ENCODE peak calls at places on chromosomes 5 and 9, in six cellular contexts. Q, Z, W, R, I and O are unnamed samples.

GRCh38 chr9:96612105-96612965 is 7.3 kb downstream of the CDC14B start:
- DNase-seq in I (peak), W (peak), Q (peak), Z (no peak), R (peak), O (peak)

GRCh38 chr9:95725045-95725444 is 150.4 kb upstream of the ERCC6L2 start:
- DNase-seq in I (no peak), Z (no peak), R (no peak), Q (no peak), W (no peak), O (no peak)

GRCh38 chr5:147685991-147686390 is 96.5 kb downstream of the JAKMIP2 start:
- DNase-seq in Q (no peak), Z (no peak), I (peak), W (no peak), R (no peak), O (no peak)

GRCh38 chr5:142313693-142314092 is 11.1 kb downstream of the SPRY4 start:
- DNase-seq in R (no peak), Z (no peak), Q (no peak), W (no peak), I (no peak), O (no peak)

GRCh38 chr5:41648976-41649375 is 138.6 kb upstream of the PLCXD3 start:
- DNase-seq in I (no peak), Z (no peak), Q (peak), R (no peak), W (peak), O (no peak)

GRCh38 chr9:101307041-101307440 is 77.8 kb downstream of the BAAT start:
- DNase-seq in Q (no peak), R (peak), I (no peak), W (no peak), Z (no peak), O (no peak)

GRCh38 chr9:87524061-87524460 is 26.4 kb downstream of the DAPK1 start:
- DNase-seq in R (no peak), I (no peak), Q (no peak), W (no peak), Z (no peak), O (no peak)

GRCh38 chr9:105242557-105242956 is 1.9 kb upstream of the SLC44A1 start:
- DNase-seq in R (no peak), Z (no peak), I (no peak), Q (no peak), W (no peak), O (no peak)

GRCh38 chr9:85521331-85522197 is 220.2 kb downstream of the AGTPBP1 start:
- DNase-seq in R (peak), Z (no peak), Q (no peak), I (peak), W (no peak), O (no peak)

GRCh38 chr5:170302729-170303501 is 5.3 kb upstream of the LCP2 start:
- DNase-seq in Q (no peak), R (no peak), I (no peak), Z (peak), W (no peak), O (peak)

GRCh38 chr9:28915256-28915930 is 1342.1 kb upstream of the C9orf72 start:
- DNase-seq in I (no peak), Z (no peak), Q (no peak), R (no peak), W (no peak), O (no peak)

GRCh38 chr5:71887680-71888079 is 168.6 kb downstream of the CARTPT start:
- DNase-seq in Z (no peak), W (peak), Q (peak), R (no peak), I (no peak), O (no peak)

GRCh38 chr5:165423697-165424299 is 1918.4 kb downstream of the MAT2B start:
- DNase-seq in W (no peak), R (no peak), Q (no peak), I (no peak), Z (no peak), O (no peak)

GRCh38 chr9:136789523-136789937 is 1.6 kb upstream of the TMEM141 start:
- DNase-seq in Z (no peak), R (no peak), W (no peak), I (no peak), Q (no peak), O (no peak)

GRCh38 chr5:28766565-28767158 is 1728.3 kb upstream of the CDH9 start:
- DNase-seq in R (no peak), Q (peak), I (no peak), W (peak), Z (no peak), O (no peak)

GRCh38 chr5:139383275-139383992 is at the start of gene SLC23A1:
- DNase-seq in Q (no peak), W (peak), R (no peak), I (no peak), Z (no peak), O (no peak)

GRCh38 chr5:72618699-72619098 is 111.5 kb upstream of the ZNF366 start:
- DNase-seq in Q (no peak), R (no peak), Z (no peak), I (no peak), W (peak), O (no peak)

GRCh38 chr5:176780071-176780850 is 30.1 kb upstream of the UNC5A start:
- DNase-seq in R (no peak), W (no peak), Q (no peak), Z (no peak), I (peak), O (no peak)

GRCh38 chr5:144318011-144318410 is 147.3 kb downstream of the KCTD16 start:
- DNase-seq in Z (no peak), Q (no peak), I (no peak), R (no peak), W (no peak), O (no peak)

GRCh38 chr5:154755361-154756202 is at the start of gene LARP1:
- DNase-seq in R (peak), Z (no peak), Q (peak), I (no peak), W (peak), O (no peak)

GRCh38 chr9:116910201-116910600 is 223.1 kb downstream of the TRIM32 start:
- DNase-seq in Q (no peak), I (no peak), Z (no peak), W (no peak), R (no peak), O (no peak)

GRCh38 chr9:130028493-130029222 is 14.3 kb downstream of the FNBP1 start:
- DNase-seq in W (no peak), R (no peak), Q (no peak), Z (no peak), I (no peak), O (no peak)

GRCh38 chr9:135611142-135611874 is 28.0 kb downstream of the GLT6D1 start:
- DNase-seq in R (peak), I (no peak), Z (no peak), W (no peak), Q (no peak), O (no peak)

GRCh38 chr9:130417602-130418001 is 27.2 kb upstream of the ASS1 start:
- DNase-seq in Z (no peak), I (no peak), R (no peak), W (no peak), Q (peak), O (no peak)

GRCh38 chr9:76373173-76373771 is 21.0 kb downstream of the RFK start:
- DNase-seq in W (peak), Z (peak), Q (no peak), R (no peak), I (no peak), O (peak)

GRCh38 chr9:124428751-124429529 is 13.7 kb upstream of the PSMB7 start:
- DNase-seq in I (no peak), W (no peak), Z (no peak), R (no peak), Q (no peak), O (no peak)

GRCh38 chr9:29556317-29556716 is 1983.0 kb upstream of the C9orf72 start:
- DNase-seq in Q (no peak), W (no peak), Z (no peak), R (no peak), I (no peak), O (no peak)

GRCh38 chr5:41115281-41115680 is 44.1 kb upstream of the MROH2B start:
- DNase-seq in R (no peak), W (peak), Q (no peak), I (no peak), Z (no peak), O (no peak)

GRCh38 chr9:83334320-83334719 is 203.9 kb downstream of the FRMD3 start:
- DNase-seq in Z (peak), W (peak), Q (peak), R (peak), I (peak), O (peak)

GRCh38 chr5:106493910-106494309 is 1176.8 kb downstream of the EFNA5 start:
- DNase-seq in R (no peak), Z (no peak), W (no peak), I (no peak), Q (no peak), O (no peak)

GRCh38 chr9:108389056-108389455 is 466.7 kb downstream of the ACTL7B start:
- DNase-seq in W (no peak), R (no peak), I (no peak), Q (no peak), Z (no peak), O (no peak)

GRCh38 chr9:95024097-95024671 is 293.3 kb downstream of the FANCC start:
- DNase-seq in Q (peak), Z (no peak), W (no peak), R (no peak), I (no peak), O (no peak)

GRCh38 chr5:156934450-156935211 is 28.4 kb downstream of the TIMD4 start:
- DNase-seq in R (no peak), W (no peak), Q (peak), Z (no peak), I (peak), O (no peak)

GRCh38 chr9:134630393-134630790 is 11.2 kb upstream of the COL5A1 start:
- DNase-seq in R (no peak), W (no peak), Q (no peak), I (no peak), Z (peak), O (peak)

GRCh38 chr9:95666785-95667155 is 150.0 kb upstream of the PTCH1 start:
- DNase-seq in Q (no peak), W (no peak), R (no peak), I (no peak), Z (no peak), O (no peak)

GRCh38 chr5:180323929-180324632 is 29.1 kb downstream of the GFPT2 start:
- DNase-seq in Q (no peak), W (peak), I (peak), R (no peak), Z (no peak), O (no peak)

GRCh38 chr5:151663617-151664322 is 22.9 kb downstream of the SPARC start:
- DNase-seq in Q (no peak), Z (no peak), W (no peak), I (no peak), R (no peak), O (no peak)
- H3K4me3 ChIP-seq in Q (no peak), Z (no peak), W (no peak), I (no peak), R (no peak), O (no peak)

DNA sequence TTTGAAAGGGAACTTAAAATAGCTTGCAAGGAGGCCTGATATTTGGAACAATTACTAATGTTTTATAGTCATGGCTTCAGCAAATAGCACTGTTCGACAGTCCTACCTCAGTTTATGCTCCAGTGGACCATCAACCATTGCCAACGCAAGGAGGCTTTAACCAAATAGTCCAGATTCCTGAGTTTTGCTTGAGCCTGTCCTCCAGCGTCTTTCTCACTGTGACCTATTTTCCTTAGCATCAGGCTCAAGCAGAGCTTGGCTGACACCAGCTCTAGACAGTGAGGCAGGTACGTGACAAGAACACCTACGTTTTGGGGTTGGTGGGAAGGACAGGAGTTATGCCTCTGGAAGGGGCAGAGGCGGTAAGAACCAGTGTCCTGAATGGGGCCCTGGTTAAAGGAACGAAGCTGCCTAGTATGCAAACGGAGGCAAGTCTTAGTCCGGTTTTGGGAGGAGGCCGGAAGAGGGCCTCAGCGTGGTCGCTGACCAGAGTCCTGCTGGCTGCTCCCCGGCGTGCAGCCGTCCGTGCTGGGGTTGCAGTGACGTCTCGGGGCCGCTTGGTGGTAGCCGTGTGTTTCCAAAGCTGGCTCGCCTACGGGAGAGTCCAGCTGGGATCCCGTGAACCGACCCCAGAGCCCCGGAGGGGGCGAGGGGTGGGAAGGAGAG is 998 bp upstream of the FGF18 start:
- DNase-seq in I (peak), R (peak), Q (peak), Z (peak), W (peak), O (peak)
- H3K4me3 ChIP-seq in I (peak), R (peak), Q (peak), Z (no peak), W (peak), O (peak)

GRCh38 chr5:95927927-95928723 is 33.5 kb downstream of the ELL2 start:
- DNase-seq in I (no peak), Z (no peak), R (no peak), W (peak), Q (no peak), O (no peak)
- H3K4me3 ChIP-seq in I (no peak), Z (no peak), R (no peak), W (no peak), Q (no peak), O (no peak)

GRCh38 chr9:65435464-65435863 is 150.5 kb upstream of the FOXD4L5 start:
- DNase-seq in W (no peak), Q (no peak), R (no peak), I (no peak), Z (no peak), O (no peak)
- H3K4me3 ChIP-seq in W (no peak), Q (no peak), R (no peak), I (no peak), Z (no peak), O (no peak)

GRCh38 chr5:93584531-93585053 is 1.6 kb downstream of the NR2F1 start:
- DNase-seq in R (no peak), Q (peak), I (no peak), Z (no peak), W (no peak), O (no peak)

GRCh38 chr5:93581738-93582414 is 857 bp upstream of the NR2F1-AS1 start:
- DNase-seq in R (no peak), W (peak), Q (peak), Z (peak), I (no peak), O (peak)

GRCh38 chr5:93583799-93584530 is 943 bp downstream of the NR2F1 start:
- DNase-seq in R (no peak), W (peak), Z (no peak), I (no peak), Q (peak), O (peak)

GRCh38 chr5:93582677-93583524 is at the start of gene NR2F1:
- DNase-seq in I (peak), Z (peak), W (peak), R (no peak), Q (peak), O (peak)

GRCh38 chr5:93583525-93583798 is 440 bp downstream of the NR2F1 start:
- DNase-seq in Z (no peak), W (peak), R (no peak), I (no peak), Q (no peak), O (no peak)
- H3K4me3 ChIP-seq in Z (peak), W (peak), R (peak), I (peak), Q (peak), O (peak)

DNA sequence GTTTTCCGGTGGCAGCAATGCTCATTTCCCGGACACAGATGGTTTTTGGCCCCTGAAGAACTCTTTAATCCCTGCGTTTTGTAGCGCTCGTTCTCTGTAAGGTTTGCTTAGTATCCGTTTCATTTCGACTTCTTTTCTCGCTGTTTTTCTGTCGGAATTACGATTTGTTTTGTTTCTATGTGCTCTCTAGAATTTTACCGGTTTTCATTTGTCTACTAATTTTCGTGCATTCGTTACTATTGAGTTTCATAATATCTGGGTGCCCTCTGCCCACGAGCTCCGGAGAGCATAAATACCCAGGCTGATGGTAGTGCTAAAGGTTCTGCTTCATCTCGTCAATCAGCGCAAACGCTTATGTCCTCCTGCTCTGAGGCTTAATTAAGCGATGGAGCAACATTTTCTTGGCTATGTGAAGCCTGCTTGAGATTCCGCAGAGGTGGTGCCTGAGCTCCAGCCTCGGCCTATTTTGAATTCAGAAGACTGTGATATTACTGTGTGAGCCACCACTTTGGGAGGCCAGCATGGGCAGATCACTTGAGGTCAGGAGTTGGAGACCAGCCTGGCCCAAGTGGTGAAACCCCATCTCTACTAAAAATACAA is 44.9 kb downstream of the ANXA2R start:
- DNase-seq in R (no peak), Z (no peak), W (peak), Q (peak), I (no peak), O (no peak)
- H3K4me3 ChIP-seq in R (peak), Z (peak), W (peak), Q (no peak), I (peak), O (no peak)